ENCODE peak calls at places on chromosomes 7 and 10, in five cellular contexts. One of them, this sample, is unnamed.

GRCh38 chr10:35546824-35547225 is 58.3 kb upstream of the GJD4 start:
- DNase-seq in PC-3: peak; percentile 100
- DNase-seq in Panc1: no peak
- DNase-seq in heart right ventricle: no peak
- DNase-seq in neural progenitor cell: peak; percentile 13
- DNase-seq in this sample: no peak

GRCh38 chr10:33612551-33612950 is 278.1 kb upstream of the NRP1 start:
- DNase-seq in PC-3: no peak
- DNase-seq in Panc1: no peak
- DNase-seq in heart right ventricle: no peak
- DNase-seq in neural progenitor cell: no peak
- DNase-seq in this sample: no peak

GRCh38 chr7:22255342-22255741 is 101.6 kb downstream of the RAPGEF5 start:
- DNase-seq in PC-3: no peak
- DNase-seq in Panc1: no peak
- DNase-seq in heart right ventricle: no peak
- DNase-seq in neural progenitor cell: no peak
- DNase-seq in this sample: no peak

GRCh38 chr10:13276749-13277394 is 23.0 kb downstream of the PHYH start:
- DNase-seq in PC-3: peak; percentile 2
- DNase-seq in Panc1: no peak
- DNase-seq in heart right ventricle: no peak
- DNase-seq in neural progenitor cell: no peak
- DNase-seq in this sample: no peak

GRCh38 chr7:33411000-33411399 is 281.6 kb downstream of the BBS9 start:
- DNase-seq in PC-3: no peak
- DNase-seq in Panc1: no peak
- DNase-seq in heart right ventricle: no peak
- DNase-seq in neural progenitor cell: no peak
- DNase-seq in this sample: no peak

GRCh38 chr10:96683065-96683464 is 37.2 kb downstream of the PIK3AP1 start:
- DNase-seq in PC-3: peak; percentile 3
- DNase-seq in Panc1: no peak
- DNase-seq in heart right ventricle: no peak
- DNase-seq in neural progenitor cell: no peak
- DNase-seq in this sample: no peak

GRCh38 chr7:110929514-110930258 is 161.2 kb upstream of the LRRN3 start:
- DNase-seq in PC-3: no peak
- DNase-seq in Panc1: no peak
- DNase-seq in heart right ventricle: no peak
- DNase-seq in neural progenitor cell: no peak
- DNase-seq in this sample: no peak

GRCh38 chr7:102916426-102916825 is 3.6 kb downstream of the LRRC17 start:
- DNase-seq in PC-3: peak; percentile 85
- DNase-seq in Panc1: no peak
- DNase-seq in heart right ventricle: no peak
- DNase-seq in neural progenitor cell: peak; percentile 8
- DNase-seq in this sample: no peak

GRCh38 chr10:15313844-15314243 is 57.2 kb downstream of the FAM171A1 start:
- DNase-seq in PC-3: no peak
- DNase-seq in Panc1: no peak
- DNase-seq in heart right ventricle: no peak
- DNase-seq in neural progenitor cell: no peak
- DNase-seq in this sample: no peak

GRCh38 chr10:124522131-124522902 is 60.7 kb downstream of the LHPP start:
- DNase-seq in PC-3: no peak
- DNase-seq in Panc1: no peak
- DNase-seq in heart right ventricle: no peak
- DNase-seq in neural progenitor cell: no peak
- DNase-seq in this sample: no peak

GRCh38 chr10:14603539-14604102 is 171.1 kb downstream of the FAM107B start:
- DNase-seq in PC-3: peak; percentile 8
- DNase-seq in Panc1: no peak
- DNase-seq in heart right ventricle: peak; percentile 15
- DNase-seq in neural progenitor cell: peak; percentile 67
- DNase-seq in this sample: peak; percentile 72

GRCh38 chr7:93574646-93575554 is at the start of gene CALCR:
- DNase-seq in PC-3: no peak
- DNase-seq in Panc1: no peak
- DNase-seq in heart right ventricle: no peak
- DNase-seq in neural progenitor cell: peak; percentile 71
- DNase-seq in this sample: no peak

GRCh38 chr7:33639552-33640197 is 265.7 kb upstream of the BMPER start:
- DNase-seq in PC-3: no peak
- DNase-seq in Panc1: no peak
- DNase-seq in heart right ventricle: no peak
- DNase-seq in neural progenitor cell: no peak
- DNase-seq in this sample: no peak

GRCh38 chr7:95899919-95900513 is 127.7 kb downstream of the DYNC1I1 start:
- DNase-seq in PC-3: no peak
- DNase-seq in Panc1: no peak
- DNase-seq in heart right ventricle: no peak
- DNase-seq in neural progenitor cell: peak; percentile 48
- DNase-seq in this sample: no peak

GRCh38 chr7:101094791-101095375 is 9.6 kb downstream of the TRIM56 start:
- DNase-seq in PC-3: peak; percentile 72
- DNase-seq in Panc1: no peak
- DNase-seq in heart right ventricle: peak; percentile 45
- DNase-seq in neural progenitor cell: peak; percentile 69
- DNase-seq in this sample: no peak

GRCh38 chr10:119281581-119282071 is 74.3 kb downstream of the GRK5 start:
- DNase-seq in PC-3: no peak
- DNase-seq in Panc1: no peak
- DNase-seq in heart right ventricle: peak; percentile 91
- DNase-seq in neural progenitor cell: no peak
- DNase-seq in this sample: no peak

GRCh38 chr10:14032406-14032998 is 298.2 kb downstream of the FRMD4A start:
- DNase-seq in PC-3: no peak
- DNase-seq in Panc1: no peak
- DNase-seq in heart right ventricle: peak; percentile 51
- DNase-seq in neural progenitor cell: peak; percentile 74
- DNase-seq in this sample: no peak

GRCh38 chr10:80492875-80493413 is 38.8 kb downstream of the TSPAN14 start:
- DNase-seq in PC-3: no peak
- DNase-seq in Panc1: no peak
- DNase-seq in heart right ventricle: no peak
- DNase-seq in neural progenitor cell: no peak
- DNase-seq in this sample: no peak

GRCh38 chr7:120927454-120928103 is 23.0 kb upstream of the ING3 start:
- DNase-seq in PC-3: no peak
- DNase-seq in Panc1: no peak
- DNase-seq in heart right ventricle: no peak
- DNase-seq in neural progenitor cell: no peak
- DNase-seq in this sample: no peak

GRCh38 chr7:98409843-98410242 is 9.0 kb upstream of the BAIAP2L1 start:
- DNase-seq in PC-3: peak; percentile 62
- DNase-seq in Panc1: no peak
- DNase-seq in heart right ventricle: no peak
- DNase-seq in neural progenitor cell: no peak
- DNase-seq in this sample: no peak
- H3K27me3 ChIP-seq in PC-3: no peaks in the 10 kb centered on the region
- H3K27me3 ChIP-seq in Panc1: no peaks in the 10 kb centered on the region
- H3K27me3 ChIP-seq in heart right ventricle: peaks cover 9% of the 10 kb centered on the region
- H3K27me3 ChIP-seq in neural progenitor cell: no peaks in the 10 kb centered on the region
- H3K27me3 ChIP-seq in this sample: peaks cover 2% of the 10 kb centered on the region

GRCh38 chr7:131131012-131131745 is 196.5 kb upstream of the MKLN1 start:
- DNase-seq in PC-3: no peak
- DNase-seq in Panc1: no peak
- DNase-seq in heart right ventricle: no peak
- DNase-seq in neural progenitor cell: no peak
- DNase-seq in this sample: no peak
- H3K9me3 ChIP-seq in PC-3: no peaks in the 10 kb centered on the region
- H3K9me3 ChIP-seq in Panc1: no peaks in the 10 kb centered on the region
- H3K9me3 ChIP-seq in heart right ventricle: no peaks in the 10 kb centered on the region
- H3K9me3 ChIP-seq in neural progenitor cell: no peaks in the 10 kb centered on the region
- H3K9me3 ChIP-seq in this sample: no peaks in the 10 kb centered on the region

DNA sequence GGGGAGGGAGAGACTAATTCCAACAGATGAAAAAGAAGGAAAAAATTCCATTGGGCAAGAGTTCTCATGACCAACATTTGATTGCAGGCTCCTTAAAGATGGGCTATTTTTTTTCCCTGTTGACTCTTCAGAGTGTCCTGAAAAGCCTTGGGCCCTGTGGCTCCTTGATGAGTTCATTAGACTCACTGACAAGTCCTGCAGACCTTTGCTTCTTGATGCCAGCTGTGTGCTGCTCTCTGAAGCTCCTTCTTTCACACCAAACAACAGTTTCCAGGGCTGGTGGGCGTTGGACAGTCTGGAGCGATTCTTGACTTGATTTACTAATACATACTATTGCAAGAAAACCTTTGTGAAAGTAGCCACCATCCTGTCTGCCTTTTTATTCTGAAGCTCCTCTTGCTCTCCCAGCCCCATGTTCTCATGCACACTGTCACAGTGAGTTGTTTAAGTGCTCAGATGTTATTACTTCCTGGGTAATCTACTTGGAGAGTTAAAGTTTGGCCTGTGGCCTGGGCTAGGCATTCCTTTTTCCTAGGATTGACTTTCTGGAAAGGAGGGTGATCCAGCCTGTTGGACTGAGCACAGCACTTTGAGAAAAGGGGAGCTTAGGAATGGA is 250.3 kb downstream of the PTEN start:
- DNase-seq in PC-3: no peak
- DNase-seq in Panc1: no peak
- DNase-seq in heart right ventricle: no peak
- DNase-seq in neural progenitor cell: no peak
- DNase-seq in this sample: no peak
- H3K27ac ChIP-seq in PC-3: no peak overlapping the region
- H3K27ac ChIP-seq in Panc1: no peak overlapping the region
- H3K27ac ChIP-seq in heart right ventricle: no peak overlapping the region
- H3K27ac ChIP-seq in neural progenitor cell: no peak overlapping the region
- H3K27ac ChIP-seq in this sample: no peak overlapping the region

DNA sequence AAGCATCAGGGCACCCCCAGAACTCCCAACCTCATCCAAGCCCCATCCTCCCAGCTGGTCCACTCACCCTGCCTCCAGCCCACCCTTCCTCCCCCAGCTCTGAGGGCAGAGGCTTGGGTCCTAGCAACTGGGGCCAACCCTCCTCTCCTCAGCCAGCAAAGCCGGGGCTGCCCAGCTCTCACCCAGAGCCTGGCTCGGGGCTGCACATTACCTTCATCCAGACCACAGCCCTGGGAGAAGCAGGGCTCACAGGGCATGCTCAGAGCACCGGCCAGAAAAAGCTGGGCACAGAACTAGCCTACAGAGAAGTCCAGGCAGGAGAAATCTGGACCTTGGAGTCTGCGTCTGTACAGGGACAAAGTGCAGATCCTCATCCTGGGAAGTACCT is 5.3 kb downstream of the RASGEF1A start:
- DNase-seq in PC-3: no peak
- DNase-seq in Panc1: no peak
- DNase-seq in heart right ventricle: no peak
- DNase-seq in neural progenitor cell: no peak
- DNase-seq in this sample: no peak
- H3K27me3 ChIP-seq in PC-3: peaks cover 27% of the 10 kb centered on the region
- H3K27me3 ChIP-seq in Panc1: no peaks in the 10 kb centered on the region
- H3K27me3 ChIP-seq in heart right ventricle: peaks cover 35% of the 10 kb centered on the region
- H3K27me3 ChIP-seq in neural progenitor cell: peaks cover 28% of the 10 kb centered on the region
- H3K27me3 ChIP-seq in this sample: peaks cover 44% of the 10 kb centered on the region

DNA sequence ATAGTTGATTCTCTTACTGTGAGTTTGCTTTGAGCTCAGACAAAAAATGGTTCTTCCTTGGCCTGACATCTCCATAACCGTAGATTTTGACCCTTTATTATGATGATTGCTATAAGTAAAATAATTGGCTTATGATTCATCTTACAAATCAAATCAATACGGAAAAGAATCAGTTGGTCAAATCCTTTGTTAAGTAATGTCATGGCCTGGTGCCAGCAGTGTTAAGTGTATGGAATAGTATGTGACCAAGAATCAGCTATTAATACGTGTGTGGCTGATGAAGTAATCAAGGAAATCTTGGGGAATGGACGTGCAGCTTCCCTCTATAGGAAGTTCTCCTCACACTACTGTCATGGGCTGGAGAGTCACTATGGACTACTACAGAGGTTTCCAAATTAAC is 230.6 kb downstream of the TWIST1 start:
- DNase-seq in PC-3: no peak
- DNase-seq in Panc1: no peak
- DNase-seq in heart right ventricle: no peak
- DNase-seq in neural progenitor cell: no peak
- DNase-seq in this sample: no peak
- H3K9me3 ChIP-seq in PC-3: no peaks in the 10 kb centered on the region
- H3K9me3 ChIP-seq in Panc1: no peaks in the 10 kb centered on the region
- H3K9me3 ChIP-seq in heart right ventricle: no peaks in the 10 kb centered on the region
- H3K9me3 ChIP-seq in neural progenitor cell: no peaks in the 10 kb centered on the region
- H3K9me3 ChIP-seq in this sample: no peaks in the 10 kb centered on the region

GRCh38 chr7:2955177-2955768 is 88.4 kb downstream of the CARD11 start:
- DNase-seq in PC-3: no peak
- DNase-seq in Panc1: no peak
- DNase-seq in heart right ventricle: no peak
- DNase-seq in neural progenitor cell: no peak
- DNase-seq in this sample: no peak
- H3K27ac ChIP-seq in PC-3: no peak overlapping the region
- H3K27ac ChIP-seq in Panc1: no peak overlapping the region
- H3K27ac ChIP-seq in heart right ventricle: no peak overlapping the region
- H3K27ac ChIP-seq in neural progenitor cell: no peak overlapping the region
- H3K27ac ChIP-seq in this sample: no peak overlapping the region